ENCODE peak calls at places on chromosomes 7 and 10, in five cellular contexts. One of them, this sample, is unnamed.

GRCh38 chr7:117399820-117400422 is 27.4 kb downstream of the ASZ1 start:
- DNase-seq in A549: peak
- DNase-seq in H1: no peak
- DNase-seq in HepG2: no peak
- DNase-seq in K562: no peak
- DNase-seq in this sample: no peak

GRCh38 chr10:119416855-119417254 is 125.7 kb downstream of the RGS10 start:
- DNase-seq in A549: peak
- DNase-seq in H1: peak
- DNase-seq in HepG2: peak
- DNase-seq in K562: peak
- DNase-seq in this sample: peak

GRCh38 chr10:17923728-17924127 is 28.0 kb upstream of the SLC39A12 start:
- DNase-seq in A549: no peak
- DNase-seq in H1: no peak
- DNase-seq in HepG2: no peak
- DNase-seq in K562: no peak
- DNase-seq in this sample: no peak

GRCh38 chr7:122901250-122901649 is 15.0 kb upstream of the CADPS2 start:
- DNase-seq in A549: no peak
- DNase-seq in H1: no peak
- DNase-seq in HepG2: no peak
- DNase-seq in K562: no peak
- DNase-seq in this sample: no peak

GRCh38 chr10:124665558-124665957 is 78.6 kb downstream of the FAM53B start:
- DNase-seq in A549: no peak
- DNase-seq in H1: no peak
- DNase-seq in HepG2: no peak
- DNase-seq in K562: no peak
- DNase-seq in this sample: no peak

GRCh38 chr7:135467207-135467711 is 42.6 kb downstream of the CNOT4 start:
- DNase-seq in A549: peak
- DNase-seq in H1: no peak
- DNase-seq in HepG2: no peak
- DNase-seq in K562: no peak
- DNase-seq in this sample: no peak

GRCh38 chr10:110209399-110209925 is 2.1 kb downstream of the MXI1 start:
- DNase-seq in A549: peak
- DNase-seq in H1: peak
- DNase-seq in HepG2: no peak
- DNase-seq in K562: peak
- DNase-seq in this sample: no peak

GRCh38 chr10:7593068-7593467 is 73.7 kb downstream of the ITIH5 start:
- DNase-seq in A549: no peak
- DNase-seq in H1: no peak
- DNase-seq in HepG2: no peak
- DNase-seq in K562: no peak
- DNase-seq in this sample: no peak

GRCh38 chr7:21639206-21639868 is 96.5 kb downstream of the DNAH11 start:
- DNase-seq in A549: no peak
- DNase-seq in H1: no peak
- DNase-seq in HepG2: no peak
- DNase-seq in K562: no peak
- DNase-seq in this sample: no peak

GRCh38 chr7:50502001-50502684 is 52.0 kb upstream of the FIGNL1 start:
- DNase-seq in A549: no peak
- DNase-seq in H1: no peak
- DNase-seq in HepG2: no peak
- DNase-seq in K562: peak
- DNase-seq in this sample: no peak

GRCh38 chr10:124105045-124105444 is 11.6 kb upstream of the CHST15 start:
- DNase-seq in A549: no peak
- DNase-seq in H1: no peak
- DNase-seq in HepG2: no peak
- DNase-seq in K562: no peak
- DNase-seq in this sample: no peak

DNA sequence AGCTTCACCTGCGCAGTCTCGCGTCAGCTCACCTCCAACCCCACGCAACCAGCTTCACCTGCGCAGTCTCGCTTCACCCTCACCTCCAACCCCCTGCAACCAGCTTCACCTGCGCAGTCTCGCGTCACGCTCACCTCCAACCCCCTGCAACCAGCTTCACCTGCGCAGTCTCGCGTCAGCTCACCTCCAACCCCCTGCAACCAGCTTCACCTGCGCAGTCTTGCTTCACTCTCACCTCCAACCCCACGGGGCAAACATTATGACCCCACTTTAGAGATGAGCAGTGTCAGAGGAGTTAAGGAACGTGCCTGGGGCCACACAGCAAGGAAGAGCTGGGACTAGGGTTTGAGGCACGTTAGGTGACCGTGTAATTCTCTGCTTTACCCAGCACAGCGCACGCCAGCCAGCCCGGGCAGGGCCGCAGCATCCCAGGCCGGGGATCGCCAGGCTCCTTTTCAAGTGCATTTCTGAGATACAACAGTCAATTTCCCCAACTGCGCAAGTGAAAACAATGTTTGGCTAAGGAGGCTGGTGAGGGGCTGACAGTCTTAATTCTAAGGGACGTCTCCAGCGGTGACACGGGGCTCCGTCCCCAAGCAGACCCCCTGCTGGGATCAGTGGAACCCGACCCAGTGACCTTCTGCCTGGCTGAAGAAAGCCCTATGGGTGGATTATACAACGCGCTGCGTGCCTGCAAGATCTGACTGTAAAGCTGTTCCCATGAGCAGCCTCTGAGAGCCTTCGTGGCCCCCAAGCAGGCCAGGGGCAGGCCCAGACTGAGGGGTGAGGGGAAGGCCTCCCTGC is 22.7 kb upstream of the PDGFA start:
- DNase-seq in A549: no peak
- DNase-seq in H1: no peak
- DNase-seq in HepG2: no peak
- DNase-seq in K562: no peak
- DNase-seq in this sample: no peak
- TF ChIP-seq KDM1A in A549: no peak
- TF ChIP-seq KDM1A in H1: no peak
- TF ChIP-seq KDM1A in HepG2: no peak
- TF ChIP-seq KDM1A in K562: no peak
- TF ChIP-seq KDM1A in this sample: no peak

DNA sequence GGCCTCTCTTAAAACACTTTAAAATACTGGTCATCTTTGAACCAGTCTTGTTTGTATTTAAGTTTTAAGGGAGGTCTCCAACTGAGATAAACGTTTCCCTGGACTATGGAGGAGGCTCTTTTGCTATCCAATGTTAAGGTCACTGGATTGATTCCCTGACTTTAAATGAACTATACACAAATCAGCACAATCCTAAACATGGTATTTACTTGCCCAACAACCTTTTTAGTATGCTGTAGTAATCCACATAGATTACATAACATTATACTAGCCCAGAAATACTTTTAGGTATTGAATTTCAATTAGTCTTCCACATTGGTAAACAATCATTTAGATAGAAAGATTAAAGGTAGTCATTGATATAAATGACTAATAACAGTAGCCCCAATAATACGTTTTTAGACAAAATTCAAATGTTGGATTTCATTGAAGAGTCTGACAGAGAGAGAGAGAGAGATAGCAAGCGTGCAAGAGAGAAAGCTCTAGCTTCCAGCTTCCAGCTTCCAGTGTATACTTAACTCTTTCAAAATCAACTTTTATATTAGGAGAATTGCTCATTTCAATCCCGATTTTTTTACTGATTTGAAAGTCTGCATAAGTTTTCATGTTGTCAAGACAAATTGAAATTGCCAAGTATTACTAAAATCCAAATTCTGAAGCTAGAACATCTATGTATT is 155.9 kb downstream of the DOCK4 start:
- DNase-seq in A549: no peak
- DNase-seq in H1: no peak
- DNase-seq in HepG2: no peak
- DNase-seq in K562: no peak
- DNase-seq in this sample: no peak
- TF ChIP-seq KDM1A in A549: no peak
- TF ChIP-seq KDM1A in H1: no peak
- TF ChIP-seq KDM1A in HepG2: no peak
- TF ChIP-seq KDM1A in K562: no peak
- TF ChIP-seq KDM1A in this sample: no peak

DNA sequence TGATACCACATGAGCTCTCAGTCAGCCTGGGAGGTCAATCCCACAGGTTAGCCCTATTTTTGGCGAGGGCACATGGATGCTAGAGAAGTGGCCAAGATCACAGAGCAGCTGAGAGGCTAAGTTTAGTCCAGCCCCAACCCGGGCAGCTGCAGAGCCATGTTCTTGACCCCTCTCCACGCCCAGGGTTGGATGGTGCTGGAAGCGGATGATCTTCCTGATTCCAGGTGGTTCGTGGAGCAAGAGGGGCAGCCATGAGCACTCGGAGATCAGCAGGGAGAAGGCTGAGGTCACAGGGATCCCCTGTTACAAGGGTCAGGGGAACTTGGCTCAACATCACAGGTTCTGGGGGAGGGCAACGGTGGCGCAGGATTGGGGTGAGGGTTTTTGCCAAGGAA is 29.3 kb downstream of the FOXL3 start:
- DNase-seq in A549: no peak
- DNase-seq in H1: no peak
- DNase-seq in HepG2: no peak
- DNase-seq in K562: no peak
- DNase-seq in this sample: no peak
- TF ChIP-seq KDM1A in A549: no peak
- TF ChIP-seq KDM1A in H1: no peak
- TF ChIP-seq KDM1A in HepG2: no peak
- TF ChIP-seq KDM1A in K562: no peak
- TF ChIP-seq KDM1A in this sample: no peak

DNA sequence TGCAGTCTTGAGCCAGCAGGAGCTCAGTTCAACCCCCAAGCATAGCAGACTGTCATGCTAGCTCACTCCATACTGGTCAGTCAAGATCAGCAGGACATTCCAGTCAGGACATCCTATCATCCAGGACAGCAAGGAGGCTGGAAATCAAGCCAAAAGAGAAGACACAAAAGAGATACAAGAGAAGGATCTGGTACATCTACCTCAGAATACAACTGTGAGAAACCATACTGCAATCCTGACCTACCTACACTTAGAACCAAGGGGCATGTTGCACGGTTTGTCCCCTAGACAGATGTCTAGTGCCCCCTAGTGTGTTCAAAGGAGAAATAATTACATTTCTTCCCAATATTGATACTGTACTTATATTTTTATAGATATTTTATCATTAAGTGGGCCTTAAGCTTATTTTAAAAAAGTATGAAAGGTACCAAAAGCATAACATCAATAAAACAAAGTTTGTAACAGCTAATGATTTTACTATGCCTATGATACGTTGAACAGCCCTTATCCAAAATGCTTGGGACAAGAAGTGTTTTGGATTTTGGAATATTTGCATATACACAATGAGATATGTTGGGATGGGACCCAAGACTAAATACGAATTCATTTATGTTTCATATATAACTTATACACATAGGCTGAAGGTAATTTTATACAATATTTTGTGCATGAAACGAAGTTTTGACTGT is 26.7 kb downstream of the ERCC6 start:
- DNase-seq in A549: peak
- DNase-seq in H1: no peak
- DNase-seq in HepG2: peak
- DNase-seq in K562: peak
- DNase-seq in this sample: no peak
- TF ChIP-seq KDM1A in A549: no peak
- TF ChIP-seq KDM1A in H1: no peak
- TF ChIP-seq KDM1A in HepG2: no peak
- TF ChIP-seq KDM1A in K562: no peak
- TF ChIP-seq KDM1A in this sample: no peak

DNA sequence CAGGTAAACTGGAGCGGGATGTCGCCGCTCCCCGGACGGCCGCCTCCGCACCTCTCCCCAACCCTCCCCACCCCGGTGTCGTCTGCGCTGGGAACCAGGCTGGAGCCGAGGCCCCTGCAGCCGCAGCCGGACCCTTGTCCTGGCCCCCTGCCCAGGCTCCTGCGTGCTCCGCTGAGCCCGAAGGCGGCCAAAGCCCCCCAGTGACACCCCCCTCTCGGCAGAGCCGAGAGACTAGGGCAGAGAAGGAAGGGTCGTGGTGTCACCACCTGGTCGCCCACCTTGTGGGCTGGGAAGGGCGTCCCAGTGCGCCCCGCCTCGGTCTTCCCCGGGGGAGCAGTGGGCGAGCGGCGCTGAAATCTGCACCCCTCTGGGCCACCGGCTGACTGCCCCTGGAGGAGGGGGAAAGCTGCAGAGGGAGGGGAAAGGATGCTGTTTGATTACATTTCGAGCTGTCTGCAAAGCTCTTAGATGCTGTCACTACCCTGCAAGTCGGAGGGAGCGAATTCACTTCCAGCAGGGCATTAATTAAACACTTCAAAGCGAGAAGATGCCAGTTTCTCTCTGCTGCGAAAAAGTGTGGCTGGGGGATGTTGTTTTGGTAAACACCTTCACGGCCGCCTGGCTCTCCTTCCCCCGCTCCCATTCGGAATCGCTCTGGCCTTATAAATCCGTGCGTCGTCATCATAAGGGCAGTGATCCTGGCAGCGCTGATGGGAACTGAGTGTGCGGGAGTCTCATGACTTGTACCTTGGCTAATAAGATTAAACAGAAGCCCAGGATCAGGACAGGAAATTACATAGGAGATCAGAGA is 622 bp downstream of the DYNC1I1 start:
- DNase-seq in A549: no peak
- DNase-seq in H1: peak
- DNase-seq in HepG2: no peak
- DNase-seq in K562: no peak
- DNase-seq in this sample: no peak
- TF ChIP-seq KDM1A in A549: no peak
- TF ChIP-seq KDM1A in H1: no peak
- TF ChIP-seq KDM1A in HepG2: no peak
- TF ChIP-seq KDM1A in K562: no peak
- TF ChIP-seq KDM1A in this sample: no peak

GRCh38 chr7:138325434-138325833 is 134.6 kb upstream of the TRIM24 start:
- DNase-seq in A549: no peak
- DNase-seq in H1: no peak
- DNase-seq in HepG2: no peak
- DNase-seq in K562: no peak
- DNase-seq in this sample: no peak
- TF ChIP-seq KDM1A in A549: no peak
- TF ChIP-seq KDM1A in H1: no peak
- TF ChIP-seq KDM1A in HepG2: no peak
- TF ChIP-seq KDM1A in K562: no peak
- TF ChIP-seq KDM1A in this sample: no peak

DNA sequence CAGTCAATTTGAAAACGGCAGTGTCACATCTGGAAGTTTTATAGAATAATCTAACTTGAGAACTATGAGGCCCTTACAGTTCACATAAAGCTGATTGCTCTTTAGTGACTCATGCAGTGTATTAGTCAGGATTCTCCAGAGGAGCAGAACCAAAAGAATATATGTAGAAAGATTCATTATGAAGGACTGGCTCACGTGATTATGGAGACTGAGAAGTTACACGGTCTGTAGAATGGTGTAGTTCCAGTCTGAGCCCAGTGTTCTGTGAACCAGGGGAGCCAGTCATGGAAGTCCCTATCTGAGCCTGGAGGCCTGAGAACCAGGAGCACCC is 21.5 kb downstream of the RBM33 start:
- DNase-seq in A549: peak
- DNase-seq in H1: no peak
- DNase-seq in HepG2: no peak
- DNase-seq in K562: peak
- DNase-seq in this sample: no peak
- TF ChIP-seq KDM1A in A549: no peak
- TF ChIP-seq KDM1A in H1: no peak
- TF ChIP-seq KDM1A in HepG2: no peak
- TF ChIP-seq KDM1A in K562: no peak
- TF ChIP-seq KDM1A in this sample: no peak

This sample was measured in GM12878.